ENCODE peak calls at places on chromosomes 12 and 14, in seven cellular contexts. I is AG09309, Z is NCI-H226, Y is HFF-Myc, M is left cardiac atrium, P is activated T-cell treated with anti-CD3 and anti-CD28 coated beads for 48 hours, X is GM04504. J is an unnamed sample.

GRCh38 chr12:52367876-52368275 is 595 bp upstream of the KRT85 start:
- DNase-seq in Y (no peak), X (no peak), P (no peak), M (no peak), I (no peak), Z (no peak), J (no peak)

GRCh38 chr12:52439845-52440244 is 5.7 kb upstream of the KRT75 start:
- DNase-seq in Y (no peak), Z (no peak), P (no peak), I (no peak), M (no peak), X (no peak), J (no peak)

GRCh38 chr12:25789520-25789919 is 169.0 kb upstream of the RASSF8 start:
- DNase-seq in Z (no peak), M (no peak), Y (no peak), P (no peak), I (no peak), X (no peak), J (no peak)

GRCh38 chr12:50924439-50925341 is 27.7 kb upstream of the HIGD1C start:
- DNase-seq in Z (peak), Y (peak), P (no peak), X (peak), I (peak), M (peak), J (no peak)

GRCh38 chr12:114201794-114202193 is 204.2 kb downstream of the TBX5 start:
- DNase-seq in M (no peak), Z (no peak), P (no peak), I (no peak), Y (no peak), X (no peak), J (no peak)

GRCh38 chr14:62691613-62692489 is 353.4 kb downstream of the KCNH5 start:
- DNase-seq in M (peak), I (peak), P (no peak), Z (peak), Y (no peak), X (peak), J (no peak)

GRCh38 chr12:132160016-132160415 is 15.8 kb downstream of the NOC4L start:
- DNase-seq in X (no peak), I (no peak), Y (no peak), P (no peak), Z (no peak), M (peak), J (no peak)

GRCh38 chr14:68191567-68192321 is 372.2 kb downstream of the RAD51B start:
- DNase-seq in Z (peak), M (no peak), Y (no peak), P (no peak), I (no peak), X (no peak), J (no peak)

GRCh38 chr12:105072888-105073488 is 11.3 kb downstream of the ALDH1L2 start:
- DNase-seq in M (no peak), I (no peak), Z (no peak), X (no peak), P (no peak), Y (no peak), J (no peak)

GRCh38 chr12:133105620-133106019 is 24.5 kb downstream of the ZNF891 start:
- DNase-seq in X (no peak), Y (no peak), I (no peak), P (no peak), M (no peak), Z (no peak), J (no peak)

GRCh38 chr14:33035795-33036194 is 97.1 kb downstream of the NPAS3 start:
- DNase-seq in X (no peak), M (no peak), P (no peak), Y (no peak), Z (no peak), I (no peak), J (no peak)

GRCh38 chr14:36768638-36769337 is 107.1 kb downstream of the PAX9 start:
- DNase-seq in Z (no peak), Y (no peak), P (no peak), X (no peak), M (no peak), I (no peak), J (no peak)